ENCODE peak calls at places on chromosome 14, in seven cellular contexts. L is bronchial epithelial cell; R is EH; Q is hypothalamus; O is stimulated activated CD8-positive, alpha-beta memory T cell treated with anti-CD3 and anti-CD28 coated beads, Interleukin-7, amount 100 ng/mL, for 1 hour; C is right lobe of liver; P is activated CD8-positive, alpha-beta memory T cell treated with anti-CD3 and anti-CD28 coated beads for 24 hours. Y is an unnamed sample.

GRCh38 chr14:24426912-24427536 is 2.4 kb downstream of the CBLN3 start:
- DNase-seq in L (peak; percentile 64), R (no peak), Q (no peak), O (no peak), C (peak; percentile 90), P (peak; percentile 56), Y (no peak)

GRCh38 chr14:23371865-23372264 is 744 bp upstream of the IL25 start:
- DNase-seq in L (no peak), R (no peak), Q (no peak), O (no peak), C (no peak), P (no peak), Y (no peak)

GRCh38 chr14:104675447-104675846 is 14.0 kb upstream of the INF2 start:
- DNase-seq in L (no peak), R (no peak), Q (no peak), O (no peak), C (no peak), P (no peak), Y (no peak)

GRCh38 chr14:99976021-99976420 is 89.2 kb upstream of the EVL start:
- DNase-seq in L (no peak), R (no peak), Q (no peak), O (no peak), C (no peak), P (no peak), Y (no peak)

GRCh38 chr14:71139058-71139946 is 232.0 kb downstream of the PCNX1 start:
- DNase-seq in L (peak; percentile 28), R (peak; percentile 66), Q (peak; percentile 16), O (peak; percentile 13), C (peak; percentile 59), P (peak; percentile 87), Y (peak; percentile 3)

GRCh38 chr14:64755661-64756265 is 51.5 kb downstream of the PLEKHG3 start:
- DNase-seq in L (peak; percentile 95), R (peak; percentile 77), Q (no peak), O (no peak), C (no peak), P (no peak), Y (peak; percentile 87)

GRCh38 chr14:80850197-80850814 is 91.2 kb downstream of the CEP128 start:
- DNase-seq in L (peak; percentile 46), R (peak; percentile 55), Q (no peak), O (no peak), C (no peak), P (no peak), Y (no peak)

GRCh38 chr14:52850520-52850919 is 59.1 kb upstream of the GNPNAT1 start:
- DNase-seq in L (no peak), R (peak; percentile 43), Q (no peak), O (no peak), C (no peak), P (no peak), Y (no peak)

GRCh38 chr14:50766338-50766886 is 64.5 kb downstream of the NIN start:
- DNase-seq in L (no peak), R (peak; percentile 86), Q (no peak), O (no peak), C (no peak), P (no peak), Y (no peak)

GRCh38 chr14:29376251-29376650 is 551.4 kb downstream of the PRKD1 start:
- DNase-seq in L (no peak), R (no peak), Q (no peak), O (no peak), C (no peak), P (no peak), Y (no peak)

GRCh38 chr14:84885061-84885460 is 644.9 kb upstream of the FLRT2 start:
- DNase-seq in L (no peak), R (no peak), Q (no peak), O (no peak), C (no peak), P (no peak), Y (no peak)

GRCh38 chr14:51472881-51473280 is 178.8 kb upstream of the FRMD6 start:
- DNase-seq in L (peak; percentile 52), R (peak; percentile 83), Q (no peak), O (no peak), C (no peak), P (no peak), Y (no peak)

GRCh38 chr14:79294506-79294905 is 916.8 kb downstream of the DIO2 start:
- DNase-seq in L (no peak), R (peak; percentile 71), Q (no peak), O (no peak), C (no peak), P (no peak), Y (no peak)

GRCh38 chr14:98171654-98172053 is 1100.3 kb downstream of the BCL11B start:
- DNase-seq in L (no peak), R (no peak), Q (no peak), O (no peak), C (no peak), P (peak; percentile 73), Y (no peak)

GRCh38 chr14:65173973-65174693 is 71.8 kb upstream of the MAX start:
- DNase-seq in L (no peak), R (no peak), Q (no peak), O (no peak), C (no peak), P (no peak), Y (no peak)

GRCh38 chr14:74015178-74015577 is 3.9 kb downstream of the ENTPD5 start:
- DNase-seq in L (no peak), R (no peak), Q (no peak), O (no peak), C (no peak), P (no peak), Y (no peak)

GRCh38 chr14:72941286-72941985 is 15.2 kb downstream of the DCAF4 start:
- DNase-seq in L (no peak), R (no peak), Q (no peak), O (no peak), C (no peak), P (no peak), Y (no peak)

GRCh38 chr14:86779416-86779815 is 1213.6 kb downstream of the GALC start:
- DNase-seq in L (peak; percentile 37), R (no peak), Q (no peak), O (no peak), C (no peak), P (no peak), Y (no peak)

GRCh38 chr14:75700295-75700694 is 39.2 kb downstream of the TTLL5 start:
- DNase-seq in L (no peak), R (no peak), Q (no peak), O (no peak), C (no peak), P (no peak), Y (no peak)

GRCh38 chr14:34169561-34169960 is 218.7 kb upstream of the EGLN3 start:
- DNase-seq in L (no peak), R (no peak), Q (no peak), O (no peak), C (no peak), P (no peak), Y (no peak)

GRCh38 chr14:28630100-28630499 is 136.5 kb upstream of the FOXG1 start:
- DNase-seq in L (no peak), R (no peak), Q (no peak), O (no peak), C (no peak), P (no peak), Y (no peak)

GRCh38 chr14:34036319-34036761 is 85.5 kb upstream of the EGLN3 start:
- DNase-seq in L (peak; percentile 40), R (no peak), Q (no peak), O (no peak), C (no peak), P (no peak), Y (no peak)

GRCh38 chr14:46686652-46687051 is 35.1 kb upstream of the RPL10L start:
- DNase-seq in L (peak; percentile 38), R (no peak), Q (no peak), O (no peak), C (no peak), P (no peak), Y (no peak)

GRCh38 chr14:55348766-55349453 is 62.7 kb downstream of the ATG14 start:
- DNase-seq in L (peak; percentile 78), R (no peak), Q (no peak), O (no peak), C (no peak), P (no peak), Y (no peak)

GRCh38 chr14:69288001-69288771 is 28.2 kb downstream of the GALNT16 start:
- DNase-seq in L (no peak), R (peak; percentile 76), Q (no peak), O (no peak), C (peak; percentile 78), P (no peak), Y (no peak)

GRCh38 chr14:32254952-32255679 is 52.0 kb upstream of the RNU6-8 start:
- DNase-seq in L (peak; percentile 61), R (peak; percentile 74), Q (peak; percentile 55), O (no peak), C (peak; percentile 73), P (peak; percentile 64), Y (no peak)

GRCh38 chr14:64191756-64192155 is 102.4 kb downstream of the ESR2 start:
- DNase-seq in L (peak; percentile 65), R (peak; percentile 90), Q (no peak), O (no peak), C (no peak), P (no peak), Y (no peak)

GRCh38 chr14:102317564-102318248 is 1.8 kb upstream of the ZNF839 start:
- DNase-seq in L (peak; percentile 17), R (peak; percentile 74), Q (no peak), O (no peak), C (no peak), P (no peak), Y (no peak)